ENCODE peak calls at places on chromosome 18, in seven cellular contexts. A is Peyer's patch, V is tibial artery, L is epithelial cell of esophagus, T is upper lobe of left lung, S is uterus, B is RWPE1. J is an unnamed sample.

GRCh38 chr18:10015288-10015701 is 101.5 kb downstream of the VAPA start:
- DNase-seq in S (no peak), L (peak; percentile 87), V (no peak), T (no peak), B (peak; percentile 45), A (no peak), J (no peak)

GRCh38 chr18:8262221-8262620 is 347.0 kb upstream of the RAB12 start:
- DNase-seq in T (peak; percentile 15), V (no peak), B (no peak), L (no peak), A (no peak), S (no peak), J (no peak)

GRCh38 chr18:26717123-26717522 is 148.4 kb downstream of the AQP4 start:
- DNase-seq in L (no peak), A (no peak), V (no peak), T (no peak), B (no peak), S (no peak), J (no peak)

GRCh38 chr18:12474876-12475275 is 67.1 kb downstream of the PRELID3A start:
- DNase-seq in L (peak; percentile 52), S (no peak), A (no peak), T (no peak), B (no peak), V (no peak), J (no peak)

GRCh38 chr18:66555585-66555984 is 48.3 kb downstream of the CDH19 start:
- DNase-seq in B (no peak), T (no peak), L (no peak), S (no peak), V (no peak), A (no peak), J (no peak)

GRCh38 chr18:811192-812122 is 585 bp downstream of the YES1 start:
- DNase-seq in S (peak; percentile 58), V (peak; percentile 26), A (no peak), L (peak; percentile 61), B (peak; percentile 57), T (peak; percentile 93), J (peak; percentile 74)

GRCh38 chr18:30982285-30982992 is 60.1 kb downstream of the DSC3 start:
- DNase-seq in S (no peak), A (no peak), B (no peak), T (no peak), L (no peak), V (no peak), J (no peak)

GRCh38 chr18:6056171-6056932 is 161.0 kb upstream of the TMEM200C start:
- DNase-seq in A (no peak), V (no peak), L (no peak), T (no peak), S (no peak), B (no peak), J (no peak)

GRCh38 chr18:12911025-12911927 is 27.2 kb upstream of the PTPN2 start:
- DNase-seq in S (peak; percentile 19), B (no peak), T (peak; percentile 91), V (no peak), A (peak; percentile 24), L (peak; percentile 57), J (no peak)

GRCh38 chr18:45689386-45689785 is 34.6 kb upstream of the SLC14A1 start:
- DNase-seq in T (no peak), S (no peak), A (no peak), L (no peak), B (no peak), V (no peak), J (no peak)

GRCh38 chr18:23992119-23992940 is 22.2 kb upstream of the TTC39C start:
- DNase-seq in L (peak; percentile 82), B (peak; percentile 55), S (no peak), A (peak; percentile 42), T (peak; percentile 40), V (no peak), J (no peak)

GRCh38 chr18:45008694-45009372 is 328.1 kb downstream of the SETBP1 start:
- DNase-seq in T (peak; percentile 5), S (no peak), L (no peak), V (no peak), A (peak; percentile 30), B (no peak), J (no peak)

GRCh38 chr18:22277758-22278157 is 108.4 kb downstream of the GATA6 start:
- DNase-seq in A (no peak), S (peak; percentile 75), B (no peak), L (no peak), V (no peak), T (peak; percentile 59), J (no peak)

GRCh38 chr18:79846936-79847557 is 49.3 kb downstream of the KCNG2 start:
- DNase-seq in S (no peak), V (no peak), A (peak; percentile 7), B (no peak), T (no peak), L (no peak), J (no peak)

GRCh38 chr18:56067216-56067611 is 479.2 kb upstream of the TCF4 start:
- DNase-seq in B (no peak), V (no peak), L (no peak), A (no peak), S (no peak), T (no peak), J (no peak)

GRCh38 chr18:377088-377487 is 109.2 kb upstream of the THOC1 start:
- DNase-seq in S (no peak), L (no peak), A (no peak), B (no peak), V (no peak), T (no peak), J (no peak)

GRCh38 chr18:22557160-22557941 is 139.6 kb upstream of the CTAGE1 start:
- DNase-seq in V (no peak), S (no peak), A (no peak), L (no peak), T (no peak), B (no peak), J (no peak)

GRCh38 chr18:11387880-11388279 is 221.5 kb upstream of the SLC35G4 start:
- DNase-seq in V (peak; percentile 72), B (peak; percentile 42), A (peak; percentile 22), S (no peak), T (no peak), L (peak; percentile 0), J (no peak)

GRCh38 chr18:45440246-45440645 is 175.0 kb upstream of the SLC14A2 start:
- DNase-seq in V (no peak), B (no peak), L (peak; percentile 10), T (no peak), A (no peak), S (no peak), J (no peak)

GRCh38 chr18:65235966-65236634 is 514.7 kb upstream of the CDH7 start:
- DNase-seq in L (peak; percentile 69), T (no peak), S (no peak), B (peak; percentile 0), A (no peak), V (no peak), J (no peak)

DNA sequence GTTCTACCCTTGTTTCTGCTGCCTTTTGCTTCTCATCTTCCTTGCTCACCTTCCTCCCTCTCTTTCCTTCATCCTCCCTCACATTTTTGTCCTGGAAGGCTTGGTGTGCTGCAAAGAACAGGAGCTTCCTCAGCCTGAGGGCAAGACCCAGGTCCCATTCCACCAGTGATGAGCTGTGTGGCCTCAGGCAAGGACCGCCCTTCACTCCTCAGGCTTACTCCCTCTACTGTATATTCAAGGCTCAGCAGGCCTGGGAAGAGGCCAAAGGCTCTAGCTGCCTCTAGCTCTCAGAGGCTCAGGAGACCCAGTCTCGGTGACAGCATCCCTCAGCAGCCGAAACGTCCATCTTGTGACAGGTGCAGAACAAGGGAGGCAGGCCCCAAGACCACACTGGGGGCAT is 97.5 kb downstream of the MRO start:
- DNase-seq in A (no peak), T (no peak), L (no peak), B (no peak), V (no peak), S (no peak), J (no peak)
- TF ChIP-seq CTCF in A (no peak), T (no peak), L (no peak), B (no peak), V (no peak), S (no peak), J (no peak)

DNA sequence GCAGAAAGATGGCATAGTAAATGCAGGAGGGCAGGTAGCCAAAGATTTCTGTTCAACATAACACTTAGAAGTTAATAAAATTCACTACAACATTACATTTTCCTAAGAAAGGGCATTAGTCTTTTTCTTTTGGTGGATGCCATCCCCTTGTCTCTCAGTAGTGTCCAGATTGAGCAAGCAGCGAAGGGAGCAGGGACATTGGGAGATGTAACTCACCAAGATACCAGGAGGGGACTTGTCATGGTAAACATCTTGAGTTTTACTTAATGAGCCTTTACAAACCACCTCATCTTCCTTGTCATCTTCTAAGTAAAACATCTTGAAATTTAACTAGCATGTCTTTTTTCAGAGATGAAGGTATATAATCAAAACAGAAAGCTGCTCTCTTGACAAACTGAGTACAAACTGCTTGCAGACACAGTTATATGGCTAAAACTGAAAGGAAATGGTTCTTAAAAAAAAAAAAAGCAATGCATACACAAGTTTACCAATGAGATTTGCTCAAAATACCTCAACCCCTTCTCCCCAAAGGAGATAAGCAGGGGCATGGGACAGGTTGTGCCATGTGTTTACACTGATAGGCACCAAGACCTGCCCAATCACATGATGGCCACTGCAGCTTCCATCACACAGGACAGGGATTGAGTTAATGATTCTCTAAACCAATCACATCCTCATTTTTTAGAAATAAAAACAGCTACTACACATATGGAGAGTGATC is 30.3 kb downstream of the LPIN2 start:
- DNase-seq in B (no peak), V (no peak), S (no peak), L (no peak), T (no peak), A (no peak), J (no peak)
- TF ChIP-seq CTCF in B (no peak), V (no peak), S (no peak), L (no peak), T (no peak), A (no peak), J (no peak)

GRCh38 chr18:50578651-50579050 is 18.8 kb downstream of the MAPK4 start:
- DNase-seq in S (no peak), L (peak; percentile 79), T (no peak), A (no peak), V (no peak), B (peak; percentile 78), J (no peak)

GRCh38 chr18:50578030-50578429 is 18.1 kb downstream of the MAPK4 start:
- DNase-seq in A (no peak), T (no peak), L (no peak), B (no peak), S (no peak), V (no peak), J (no peak)

GRCh38 chr18:50569930-50570329 is 10.0 kb downstream of the MAPK4 start:
- DNase-seq in S (no peak), T (no peak), A (no peak), B (no peak), L (no peak), V (no peak), J (no peak)

GRCh38 chr18:50571606-50572005 is 11.7 kb downstream of the MAPK4 start:
- DNase-seq in L (no peak), V (no peak), A (no peak), S (no peak), B (no peak), T (no peak), J (no peak)

GRCh38 chr18:50573679-50574078 is 13.8 kb downstream of the MAPK4 start:
- DNase-seq in V (no peak), S (no peak), L (peak; percentile 13), B (no peak), T (no peak), A (no peak), J (no peak)
- TF ChIP-seq CTCF in V (no peak), S (no peak), L (peak; percentile 10), B (no peak), T (no peak), A (no peak), J (peak; percentile 13)

DNA sequence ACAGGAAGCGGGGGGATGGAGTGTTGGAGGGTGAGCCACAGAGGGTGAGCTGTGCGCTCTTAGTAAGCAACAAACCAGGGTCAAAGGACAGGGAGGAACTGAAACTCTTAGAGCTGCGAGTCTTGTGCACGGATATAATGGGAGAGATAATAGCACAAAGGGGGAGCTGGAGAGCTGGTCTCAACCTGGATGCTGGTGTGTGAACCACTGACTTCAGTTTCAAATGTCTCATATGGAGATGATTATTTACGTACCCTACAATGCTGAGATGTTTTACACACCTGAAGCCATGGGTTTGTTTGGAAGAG is 35.9 kb downstream of the PTGR3 start:
- DNase-seq in S (no peak), T (no peak), A (peak; percentile 28), L (peak; percentile 3), B (no peak), V (no peak), J (no peak)
- TF ChIP-seq CTCF in S (no peak), T (no peak), A (no peak), L (no peak), B (no peak), V (no peak), J (no peak)